ENCODE peak calls at places on chromosomes 12 and 14, in five cellular contexts. G, F, A, Q and J are unnamed samples. For H3K27me3, the result is how much of the 10 kb centered on the place peaks cover.

GRCh38 chr12:6370576-6370935 is 4.8 kb downstream of the SCNN1A start:
- DNase-seq in G (no peak), F (no peak), A (no peak), Q (peak), J (no peak)

GRCh38 chr12:4388032-4388431 is 8.5 kb upstream of the FGF23 start:
- DNase-seq in G (no peak), F (no peak), A (no peak), Q (no peak), J (no peak)

GRCh38 chr12:27732281-27732680 is 21.6 kb downstream of the MRPS35 start:
- DNase-seq in G (no peak), F (no peak), A (no peak), Q (no peak), J (no peak)

GRCh38 chr12:92007787-92008186 is 137.9 kb downstream of the BTG1 start:
- DNase-seq in G (no peak), F (no peak), A (no peak), Q (no peak), J (no peak)

GRCh38 chr14:52563120-52563519 is 10.5 kb downstream of the GPR137C start:
- DNase-seq in G (no peak), F (peak), A (peak), Q (no peak), J (peak)

GRCh38 chr12:2641761-2642160 is 153.0 kb upstream of the FKBP4 start:
- DNase-seq in G (no peak), F (no peak), A (no peak), Q (no peak), J (no peak)

GRCh38 chr12:22409071-22409951 is 74.8 kb upstream of the ST8SIA1 start:
- DNase-seq in G (no peak), F (no peak), A (no peak), Q (no peak), J (no peak)

GRCh38 chr12:8034802-8035201 is 2.3 kb downstream of the FOXJ2 start:
- DNase-seq in G (no peak), F (no peak), A (no peak), Q (no peak), J (no peak)

GRCh38 chr14:33617154-33617553 is 333.7 kb downstream of the EGLN3 start:
- DNase-seq in G (no peak), F (peak), A (no peak), Q (no peak), J (no peak)

GRCh38 chr12:121575952-121576615 is 4.7 kb downstream of the KDM2B start:
- DNase-seq in G (no peak), F (peak), A (no peak), Q (no peak), J (no peak)

GRCh38 chr14:100022772-100023451 is 42.3 kb upstream of the EVL start:
- DNase-seq in G (no peak), F (no peak), A (no peak), Q (no peak), J (no peak)

GRCh38 chr14:89767861-89768268 is 186.7 kb downstream of the EFCAB11 start:
- DNase-seq in G (no peak), F (peak), A (no peak), Q (no peak), J (peak)

GRCh38 chr14:20768593-20768892 is 339 bp downstream of the EDDM3B start:
- DNase-seq in G (no peak), F (no peak), A (no peak), Q (no peak), J (no peak)

GRCh38 chr12:100279612-100280244 is 12.8 kb downstream of the SCYL2 start:
- DNase-seq in G (no peak), F (no peak), A (no peak), Q (no peak), J (no peak)

GRCh38 chr12:124829008-124829707 is 34.5 kb downstream of the SCARB1 start:
- DNase-seq in G (no peak), F (peak), A (peak), Q (no peak), J (no peak)

GRCh38 chr12:54141534-54142475 is 47.0 kb downstream of the SMUG1 start:
- DNase-seq in G (no peak), F (no peak), A (no peak), Q (no peak), J (no peak)

GRCh38 chr12:118359541-118359915 is 13.2 kb downstream of the TAOK3 start:
- DNase-seq in G (no peak), F (no peak), A (no peak), Q (no peak), J (no peak)

GRCh38 chr12:90841336-90841735 is 113.6 kb downstream of the CCER1 start:
- DNase-seq in G (no peak), F (no peak), A (no peak), Q (no peak), J (no peak)

GRCh38 chr12:107670999-107671643 is 14.5 kb upstream of the PWP1 start:
- DNase-seq in G (no peak), F (peak), A (no peak), Q (no peak), J (no peak)

DNA sequence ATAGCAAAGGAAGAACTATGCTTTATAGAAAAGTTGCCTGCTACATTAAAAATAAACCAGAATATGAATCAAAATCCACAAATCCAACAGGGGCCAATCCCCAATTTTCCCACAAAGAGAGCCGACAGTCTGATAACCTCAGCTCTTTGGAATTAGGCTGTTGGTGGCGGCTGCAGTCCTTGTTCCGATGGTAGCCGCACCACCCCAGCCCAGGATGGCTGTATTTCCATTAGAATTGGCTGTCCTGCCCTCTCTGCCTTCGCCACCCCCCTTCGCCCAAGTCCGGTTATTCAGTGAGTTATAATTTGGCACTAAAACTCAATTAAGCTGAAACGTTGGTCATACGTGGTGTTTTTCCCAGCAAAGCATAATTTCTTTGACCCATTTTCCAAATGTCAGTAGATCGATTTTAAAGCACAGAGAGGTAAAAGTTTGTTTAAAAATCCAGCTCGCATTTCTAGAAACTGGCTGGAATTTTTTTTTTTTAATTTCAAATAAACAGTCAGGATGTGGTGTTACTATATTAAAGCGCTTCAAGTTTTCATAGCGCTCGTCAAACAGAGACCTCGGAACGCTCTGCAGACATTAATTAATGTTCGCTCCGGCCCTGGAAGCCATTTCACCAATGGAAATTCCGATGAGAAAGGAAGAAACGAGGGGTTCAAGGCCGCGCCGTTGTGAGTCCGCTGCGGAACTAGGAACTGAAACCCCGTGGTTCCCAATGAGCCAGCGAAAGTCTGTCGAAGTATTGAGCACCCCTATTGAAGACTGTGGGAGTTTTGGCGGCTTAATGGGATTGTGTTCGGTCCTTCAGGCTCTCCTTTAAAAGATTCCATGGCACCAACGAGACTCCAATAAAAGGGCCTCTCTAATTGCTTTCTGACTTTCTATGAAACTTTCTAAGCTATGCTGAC is 104.8 kb upstream of the DIO3 start:
- DNase-seq in G (no peak), F (no peak), A (no peak), Q (no peak), J (no peak)
- H3K27me3 ChIP-seq in G (half or more), F (under half), A (under half), Q (under half), J (under half)

GRCh38 chr12:102849722-102850447 is 67.2 kb downstream of the PAH start:
- DNase-seq in G (no peak), F (no peak), A (no peak), Q (no peak), J (no peak)
- H3K27me3 ChIP-seq in G (under half), F (under half), A (under half), Q (under half), J (under half)

GRCh38 chr14:104134061-104134965 is 4.1 kb upstream of the KIF26A start:
- DNase-seq in G (peak), F (no peak), A (no peak), Q (peak), J (peak)
- H3K27me3 ChIP-seq in G (half or more), F (under half), A (under half), Q (under half), J (under half)

DNA sequence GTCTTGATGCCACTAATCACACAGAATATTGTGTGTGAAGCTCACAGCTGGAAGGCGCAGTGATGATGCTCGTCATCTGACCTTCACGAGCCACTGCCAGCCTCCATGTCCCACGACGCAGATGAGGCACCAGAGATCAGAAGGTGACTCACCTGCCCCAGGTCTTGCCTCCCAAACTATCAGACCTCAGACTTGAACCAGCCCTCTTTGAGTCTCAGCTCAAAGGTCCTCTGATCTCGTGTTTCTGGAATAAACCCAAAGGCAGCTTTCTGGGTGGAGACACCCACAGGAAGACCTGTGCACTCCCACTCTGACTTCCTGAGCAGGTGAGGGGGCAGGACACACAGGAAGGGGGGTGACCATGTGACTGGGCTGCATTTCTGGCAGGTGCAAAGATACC is 19.6 kb upstream of the CHGA start:
- DNase-seq in G (no peak), F (no peak), A (no peak), Q (no peak), J (no peak)
- H3K27me3 ChIP-seq in G (under half), F (under half), A (under half), Q (under half), J (under half)

DNA sequence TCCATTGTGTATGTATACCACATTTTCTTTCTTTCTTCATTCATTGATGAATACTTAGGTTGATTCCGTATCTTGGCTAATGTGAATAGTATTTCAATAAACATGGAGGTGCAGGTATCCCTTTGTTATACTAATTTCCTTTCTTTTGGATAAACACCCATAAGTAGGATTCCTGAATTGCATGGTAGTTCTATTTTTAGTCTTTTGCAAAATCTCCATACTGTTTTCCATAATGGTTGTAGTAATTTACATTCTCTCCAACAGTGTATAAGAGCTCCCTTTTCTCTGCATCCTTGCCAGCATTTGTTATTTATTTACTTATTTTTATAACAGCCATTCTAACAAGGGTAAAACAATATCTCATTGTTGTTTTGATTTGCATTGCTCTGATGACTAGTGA is 36.6 kb downstream of the PIK3C2G start:
- DNase-seq in G (no peak), F (no peak), A (no peak), Q (no peak), J (no peak)
- H3K27me3 ChIP-seq in G (under half), F (under half), A (under half), Q (under half), J (under half)

GRCh38 chr14:22428681-22429315 is 160.2 kb downstream of the DAD1 start:
- DNase-seq in G (no peak), F (peak), A (no peak), Q (no peak), J (no peak)
- H3K27me3 ChIP-seq in G (under half), F (under half), A (under half), Q (under half), J (under half)

GRCh38 chr12:109673379-109673778 is 40.2 kb upstream of the FAM222A start:
- DNase-seq in G (no peak), F (no peak), A (no peak), Q (no peak), J (no peak)
- H3K27me3 ChIP-seq in G (under half), F (under half), A (under half), Q (under half), J (under half)

DNA sequence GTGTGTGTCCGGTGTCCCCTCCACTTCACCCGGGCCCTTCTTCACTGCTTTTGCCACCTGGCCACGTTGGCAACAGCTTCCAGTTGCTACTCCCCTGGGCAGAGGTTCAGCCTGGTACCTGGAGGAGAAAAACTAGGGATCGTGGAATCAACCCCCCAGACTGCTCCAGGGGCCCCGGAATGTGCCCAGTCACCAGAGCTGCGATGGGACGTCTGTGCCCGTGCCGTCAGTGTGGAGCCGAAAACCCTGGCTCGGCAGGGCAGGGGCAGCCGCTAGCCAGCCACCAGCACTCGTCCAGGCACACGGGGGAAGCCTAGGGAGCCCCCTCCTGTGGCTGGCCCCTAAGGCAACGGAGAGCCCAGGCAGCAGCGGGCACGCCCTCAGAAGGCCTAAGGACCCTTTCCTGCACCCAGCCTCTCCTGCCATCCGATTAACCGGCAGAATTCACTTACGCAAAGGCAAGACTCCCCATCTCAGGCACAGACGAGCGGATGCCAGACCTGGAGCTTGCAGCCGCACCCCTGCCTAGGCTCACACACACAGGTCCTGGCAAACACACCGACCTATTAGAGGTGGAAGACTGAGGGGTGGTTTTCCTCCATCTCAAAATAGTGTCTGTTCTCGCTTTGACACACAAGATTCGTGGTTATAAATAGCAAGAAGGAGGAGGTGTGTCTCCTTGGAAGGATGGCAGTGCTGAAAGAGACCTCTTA is 62.6 kb downstream of the FBXL14 start:
- DNase-seq in G (no peak), F (no peak), A (no peak), Q (no peak), J (no peak)
- H3K27me3 ChIP-seq in G (half or more), F (under half), A (under half), Q (under half), J (under half)

GRCh38 chr12:87660987-87661769 is 368.0 kb downstream of the C12orf50 start:
- DNase-seq in G (no peak), F (peak), A (no peak), Q (no peak), J (no peak)
- H3K27me3 ChIP-seq in G (under half), F (under half), A (under half), Q (under half), J (under half)